ENCODE peak calls at places on chromosomes 7 and 10, in ten cellular contexts. A is RWPE2; B is GM23248; L is CD8-positive, alpha-beta T cell; K is transverse colon; Y is IMR-90; I is kidney; E is heart right ventricle; M is cardiac muscle cell; H is OCI-LY7. X is an unnamed sample.

GRCh38 chr10:132337019-132337418 is 5.0 kb downstream of the LRRC27 start:
- DNase-seq in A (no peak), B (peak; percentile 55), L (no peak), K (no peak), Y (no peak), I (no peak), E (no peak), M (no peak), H (peak; percentile 23), X (no peak)

GRCh38 chr7:74324499-74325229 is 35.5 kb downstream of the CLIP2 start:
- DNase-seq in A (no peak), B (no peak), L (no peak), K (peak; percentile 23), Y (no peak), I (no peak), E (peak; percentile 17), M (no peak), H (no peak), X (peak; percentile 32)

GRCh38 chr10:48461623-48462481 is 143.0 kb downstream of the ARHGAP22 start:
- DNase-seq in A (no peak), B (no peak), L (no peak), K (no peak), Y (no peak), I (peak; percentile 27), E (no peak), M (no peak), H (no peak), X (no peak)

GRCh38 chr10:48523820-48524758 is 80.8 kb downstream of the ARHGAP22 start:
- DNase-seq in A (peak; percentile 48), B (peak; percentile 58), L (no peak), K (no peak), Y (no peak), I (no peak), E (no peak), M (peak; percentile 68), H (no peak), X (no peak)

GRCh38 chr7:127708788-127709187 is 56.8 kb downstream of the SND1 start:
- DNase-seq in A (no peak), B (peak; percentile 86), L (peak; percentile 55), K (peak; percentile 75), Y (peak; percentile 86), I (no peak), E (no peak), M (peak; percentile 87), H (peak; percentile 80), X (peak; percentile 75)

GRCh38 chr7:150897502-150898474 is 45.5 kb downstream of the AOC1 start:
- DNase-seq in A (no peak), B (no peak), L (no peak), K (peak; percentile 37), Y (no peak), I (no peak), E (no peak), M (no peak), H (peak; percentile 93), X (no peak)

GRCh38 chr10:112589081-112589480 is 142.1 kb downstream of the VTI1A start:
- DNase-seq in A (no peak), B (no peak), L (no peak), K (no peak), Y (no peak), I (no peak), E (no peak), M (no peak), H (no peak), X (no peak)

GRCh38 chr7:2990949-2991470 is 52.7 kb downstream of the CARD11 start:
- DNase-seq in A (no peak), B (no peak), L (no peak), K (no peak), Y (no peak), I (peak; percentile 2), E (no peak), M (no peak), H (no peak), X (no peak)

GRCh38 chr7:123571684-123572083 is 14.1 kb upstream of the NDUFA5 start:
- DNase-seq in A (no peak), B (no peak), L (no peak), K (no peak), Y (peak; percentile 6), I (no peak), E (no peak), M (no peak), H (no peak), X (no peak)

GRCh38 chr10:26839966-26840627 is 20.7 kb downstream of the ABI1 start:
- DNase-seq in A (no peak), B (peak; percentile 58), L (no peak), K (no peak), Y (peak; percentile 74), I (no peak), E (no peak), M (peak; percentile 47), H (no peak), X (no peak)

GRCh38 chr10:115844592-115844991 is 428.4 kb downstream of the GFRA1 start:
- DNase-seq in A (no peak), B (no peak), L (no peak), K (no peak), Y (no peak), I (no peak), E (no peak), M (peak; percentile 34), H (no peak), X (no peak)

GRCh38 chr7:80060218-80060806 is 74.3 kb upstream of the GNAI1 start:
- DNase-seq in A (no peak), B (peak; percentile 64), L (no peak), K (no peak), Y (peak; percentile 82), I (no peak), E (no peak), M (peak; percentile 49), H (peak; percentile 27), X (no peak)

GRCh38 chr7:18458830-18459229 is 36.7 kb upstream of the HDAC9 start:
- DNase-seq in A (no peak), B (no peak), L (no peak), K (no peak), Y (no peak), I (no peak), E (no peak), M (no peak), H (no peak), X (no peak)

GRCh38 chr10:92110039-92110794 is 180.7 kb downstream of the CPEB3 start:
- DNase-seq in A (no peak), B (peak; percentile 50), L (no peak), K (no peak), Y (peak; percentile 73), I (no peak), E (no peak), M (no peak), H (no peak), X (no peak)

GRCh38 chr7:21869785-21870402 is 75.8 kb downstream of the CDCA7L start:
- DNase-seq in A (no peak), B (peak; percentile 12), L (no peak), K (no peak), Y (peak; percentile 37), I (no peak), E (no peak), M (peak; percentile 39), H (no peak), X (no peak)

GRCh38 chr10:107576746-107577145 is 412.2 kb upstream of the SORCS1 start:
- DNase-seq in A (no peak), B (peak; percentile 26), L (no peak), K (no peak), Y (no peak), I (no peak), E (no peak), M (peak; percentile 6), H (no peak), X (no peak)

GRCh38 chr7:6436385-6436685 is 11.4 kb downstream of the DAGLB start:
- DNase-seq in A (no peak), B (no peak), L (no peak), K (no peak), Y (no peak), I (no peak), E (no peak), M (no peak), H (peak; percentile 65), X (no peak)
- H3K27ac ChIP-seq in A (peak overlapping the region; percentile 9), B (no peak overlapping the region), L (peak overlapping the region; percentile 17), K (peak overlapping the region; percentile 47), Y (no peak overlapping the region), I (no peak overlapping the region), E (peak overlapping the region; percentile 45), M (peak overlapping the region; percentile 28), H (peak overlapping the region; percentile 67), X (peak overlapping the region; percentile 42)

GRCh38 chr10:72105675-72106074 is 17.3 kb upstream of the SPOCK2 start:
- DNase-seq in A (no peak), B (no peak), L (no peak), K (no peak), Y (no peak), I (no peak), E (no peak), M (no peak), H (no peak), X (no peak)
- H3K27ac ChIP-seq in A (peak overlapping the region; percentile 88), B (no peak overlapping the region), L (no peak overlapping the region), K (no peak overlapping the region), Y (no peak overlapping the region), I (no peak overlapping the region), E (peak overlapping the region; percentile 14), M (no peak overlapping the region), H (no peak overlapping the region), X (peak overlapping the region; percentile 60)

DNA sequence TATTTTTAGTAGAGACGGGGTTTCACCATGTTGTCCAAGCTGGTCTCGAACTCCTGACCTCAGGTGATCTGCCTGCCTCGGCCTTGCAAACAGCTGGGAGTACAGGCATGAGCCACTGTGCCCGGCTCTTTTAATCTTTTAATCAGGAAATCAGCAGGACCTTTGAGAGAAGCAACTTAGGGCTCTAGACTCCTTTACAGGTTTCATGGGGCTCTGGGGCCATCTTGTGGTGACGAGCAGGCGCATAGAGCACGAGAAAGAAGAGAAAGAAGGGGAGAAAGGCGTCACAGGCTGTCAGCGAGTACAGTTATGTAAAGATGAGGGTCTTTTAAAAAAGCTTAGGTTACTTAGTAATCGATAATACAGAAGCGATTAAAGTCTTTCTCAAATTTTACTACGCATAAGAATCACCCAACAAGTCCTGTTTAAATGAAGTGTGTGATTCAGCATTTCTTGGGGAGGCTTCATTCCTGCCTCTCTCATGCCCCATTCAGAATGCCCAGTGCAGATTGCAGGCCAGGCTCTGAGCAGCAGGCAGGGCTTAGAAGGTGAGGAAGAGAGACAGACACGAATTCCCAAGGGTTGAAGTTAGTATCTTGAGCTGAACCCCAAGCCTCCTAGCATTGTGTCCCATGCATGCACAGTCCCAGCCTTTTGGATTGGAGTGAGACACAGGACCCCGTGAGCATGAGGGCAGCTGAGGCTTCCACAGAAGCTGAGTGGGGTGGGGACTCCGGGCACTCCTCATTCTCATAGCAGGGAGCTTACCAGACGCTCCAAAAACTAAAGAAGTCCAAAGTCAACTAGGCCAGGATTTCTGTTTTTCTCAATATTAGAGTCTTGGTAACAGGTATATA is 23.6 kb upstream of the PFKP start:
- DNase-seq in A (no peak), B (peak; percentile 84), L (peak; percentile 22), K (peak; percentile 72), Y (peak; percentile 80), I (no peak), E (peak; percentile 33), M (peak; percentile 81), H (peak; percentile 57), X (peak; percentile 56)
- H3K27ac ChIP-seq in A (no peak overlapping the region), B (no peak overlapping the region), L (no peak overlapping the region), K (peak overlapping the region; percentile 34), Y (peak overlapping the region; percentile 78), I (no peak overlapping the region), E (peak overlapping the region; percentile 58), M (peak overlapping the region; percentile 100), H (no peak overlapping the region), X (no peak overlapping the region)

GRCh38 chr7:17313175-17313574 is 14.7 kb downstream of the AHR start:
- DNase-seq in A (no peak), B (no peak), L (no peak), K (no peak), Y (no peak), I (no peak), E (no peak), M (no peak), H (no peak), X (no peak)
- H3K27ac ChIP-seq in A (no peak overlapping the region), B (no peak overlapping the region), L (no peak overlapping the region), K (no peak overlapping the region), Y (no peak overlapping the region), I (no peak overlapping the region), E (peak overlapping the region; percentile 56), M (no peak overlapping the region), H (no peak overlapping the region), X (no peak overlapping the region)